ENCODE peak calls at places on chromosome 14, in five cellular contexts. E, W, G, J and B are unnamed samples.

GRCh38 chr14:58118097-58118496 is 33.9 kb downstream of the ARMH4 start:
- DNase-seq in E (no peak), J (no peak), W (peak), G (no peak), B (no peak)

GRCh38 chr14:88233915-88234314 is 89.2 kb downstream of the KCNK10 start:
- DNase-seq in J (no peak), E (peak), G (no peak), W (peak), B (no peak)

GRCh38 chr14:95515080-95515489 is 1.4 kb downstream of the SYNE3 start:
- DNase-seq in J (no peak), W (no peak), E (peak), G (no peak), B (no peak)

GRCh38 chr14:92927396-92928257 is 4.7 kb downstream of the CHGA start:
- DNase-seq in W (no peak), E (no peak), G (peak), J (no peak), B (no peak)

GRCh38 chr14:59195898-59196297 is 7.4 kb downstream of the DAAM1 start:
- DNase-seq in E (no peak), G (no peak), W (no peak), J (no peak), B (no peak)

GRCh38 chr14:32254952-32255679 is 52.0 kb upstream of the RNU6-8 start:
- DNase-seq in E (peak), W (peak), G (peak), J (peak), B (peak)

GRCh38 chr14:99628832-99629618 is 15.9 kb upstream of the HHIPL1 start:
- DNase-seq in J (peak), W (peak), E (peak), G (peak), B (peak)

GRCh38 chr14:37889087-37889486 is 293.7 kb downstream of the TTC6 start:
- DNase-seq in W (no peak), E (no peak), J (no peak), G (no peak), B (no peak)

GRCh38 chr14:73242274-73242960 is 5.1 kb downstream of the PAPLN start:
- DNase-seq in G (no peak), W (no peak), E (peak), J (no peak), B (no peak)

GRCh38 chr14:34450542-34450915 is 11.5 kb downstream of the SPTSSA start:
- DNase-seq in J (peak), E (no peak), W (no peak), G (peak), B (no peak)

GRCh38 chr14:103688441-103688840 is 26.8 kb downstream of the XRCC3 start:
- DNase-seq in J (no peak), G (no peak), W (no peak), E (no peak), B (no peak)

GRCh38 chr14:50835280-50835679 is 4.3 kb upstream of the NIN start:
- DNase-seq in E (peak), G (no peak), W (no peak), J (no peak), B (no peak)

GRCh38 chr14:55306938-55307589 is 35.8 kb downstream of the FBXO34 start:
- DNase-seq in W (no peak), G (no peak), J (peak), E (no peak), B (no peak)

GRCh38 chr14:104820669-104821228 is 19.8 kb downstream of the ZBTB42 start:
- DNase-seq in E (no peak), J (no peak), W (no peak), G (peak), B (no peak)

GRCh38 chr14:89614009-89614691 is 197.1 kb upstream of the FOXN3 start:
- DNase-seq in G (no peak), W (no peak), J (no peak), E (no peak), B (no peak)

GRCh38 chr14:92480856-92481255 is 32.7 kb upstream of the RIN3 start:
- DNase-seq in J (no peak), G (no peak), W (no peak), E (no peak), B (no peak)

GRCh38 chr14:103846569-103847438 is 571 bp downstream of the PPP1R13B start:
- DNase-seq in G (no peak), W (peak), J (peak), E (peak), B (peak)

GRCh38 chr14:104889374-104889755 is 24.3 kb downstream of the CEP170B start:
- DNase-seq in J (no peak), G (no peak), E (no peak), W (no peak), B (no peak)

GRCh38 chr14:39665084-39665483 is 232.9 kb upstream of the FBXO33 start:
- DNase-seq in W (no peak), G (no peak), J (no peak), E (peak), B (peak)

GRCh38 chr14:86532219-86532618 is 1002.3 kb downstream of the FLRT2 start:
- DNase-seq in E (no peak), J (no peak), W (no peak), G (no peak), B (peak)

GRCh38 chr14:20002319-20002718 is 356 bp downstream of the OR4Q2 start:
- DNase-seq in G (no peak), W (no peak), J (no peak), E (no peak), B (no peak)

GRCh38 chr14:100410056-100410565 is 87.0 kb downstream of the SLC25A47 start:
- DNase-seq in W (peak), G (no peak), E (no peak), J (no peak), B (peak)

GRCh38 chr14:101854366-101854765 is 92.9 kb downstream of the PPP2R5C start:
- DNase-seq in E (peak), W (no peak), G (no peak), J (no peak), B (no peak)

GRCh38 chr14:67943947-67944346 is 124.4 kb downstream of the RAD51B start:
- DNase-seq in E (peak), J (peak), W (peak), G (peak), B (peak)

GRCh38 chr14:61098711-61099110 is 117.7 kb downstream of the SLC38A6 start:
- DNase-seq in G (no peak), J (no peak), E (no peak), W (no peak), B (no peak)

GRCh38 chr14:74917646-74918081 is 5.4 kb downstream of the RPS6KL1 start:
- DNase-seq in W (no peak), E (no peak), G (no peak), J (no peak), B (peak)

GRCh38 chr14:97306785-97307246 is 509.6 kb downstream of the VRK1 start:
- DNase-seq in E (no peak), G (no peak), J (no peak), W (peak), B (no peak)

GRCh38 chr14:60485600-60486251 is at the start of gene C14orf39:
- DNase-seq in G (no peak), E (peak), W (no peak), J (no peak), B (no peak)

GRCh38 chr14:95255487-95255886 is 64.2 kb downstream of the CLMN start:
- DNase-seq in J (peak), E (peak), G (peak), W (peak), B (peak)

GRCh38 chr14:90275820-90276219 is 19.5 kb downstream of the PSMC1 start:
- DNase-seq in E (no peak), J (no peak), G (no peak), W (no peak), B (peak)